ENCODE peak calls at places on chromosomes 5 and 9, in nine cellular contexts. F, A, M, D, T, X, Z, B and G are unnamed samples.

GRCh38 chr5:123597018-123597417 is 85.0 kb downstream of the CSNK1G3 start:
- DNase-seq in F (no peak), A (no peak), M (no peak), D (no peak), T (no peak), X (no peak), Z (no peak), B (no peak), G (no peak)

GRCh38 chr5:77768978-77769377 is 7.2 kb downstream of the TBCA start:
- DNase-seq in F (no peak), A (no peak), M (no peak), D (no peak), T (no peak), X (no peak), Z (no peak), B (no peak), G (no peak)

GRCh38 chr5:39892708-39893107 is 467.9 kb upstream of the DAB2 start:
- DNase-seq in F (no peak), A (no peak), M (no peak), D (no peak), T (no peak), X (no peak), Z (peak; percentile 69), B (no peak), G (no peak)

GRCh38 chr9:16316911-16317817 is 553.3 kb downstream of the BNC2 start:
- DNase-seq in F (no peak), A (no peak), M (no peak), D (no peak), T (no peak), X (no peak), Z (no peak), B (no peak), G (no peak)

GRCh38 chr9:33927694-33928093 is 110.7 kb downstream of the UBE2R2 start:
- DNase-seq in F (no peak), A (no peak), M (no peak), D (no peak), T (no peak), X (no peak), Z (no peak), B (no peak), G (no peak)

GRCh38 chr9:93316726-93317494 is 133.0 kb downstream of the WNK2 start:
- DNase-seq in F (no peak), A (no peak), M (no peak), D (no peak), T (no peak), X (no peak), Z (no peak), B (peak; percentile 7), G (no peak)

GRCh38 chr5:133249593-133249992 is 197.8 kb downstream of the HSPA4 start:
- DNase-seq in F (no peak), A (no peak), M (no peak), D (no peak), T (no peak), X (no peak), Z (no peak), B (no peak), G (no peak)

GRCh38 chr9:115328228-115328627 is 210.3 kb upstream of the TNC start:
- DNase-seq in F (peak; percentile 35), A (no peak), M (no peak), D (no peak), T (peak; percentile 94), X (peak; percentile 2), Z (no peak), B (no peak), G (no peak)

GRCh38 chr9:33813712-33814641 is 3.0 kb upstream of the UBE2R2 start:
- DNase-seq in F (no peak), A (no peak), M (no peak), D (no peak), T (peak; percentile 72), X (peak; percentile 48), Z (peak; percentile 78), B (no peak), G (peak; percentile 62)

GRCh38 chr9:3028535-3028934 is 184.6 kb upstream of the PUM3 start:
- DNase-seq in F (no peak), A (peak; percentile 37), M (peak; percentile 13), D (no peak), T (no peak), X (no peak), Z (peak; percentile 17), B (no peak), G (no peak)

GRCh38 chr5:179270581-179271300 is 74.5 kb downstream of the ADAMTS2 start:
- DNase-seq in F (no peak), A (no peak), M (no peak), D (no peak), T (peak; percentile 79), X (no peak), Z (peak; percentile 30), B (no peak), G (no peak)

GRCh38 chr9:14750871-14751270 is 28.3 kb upstream of the CER1 start:
- DNase-seq in F (no peak), A (no peak), M (no peak), D (no peak), T (no peak), X (no peak), Z (peak; percentile 1), B (no peak), G (no peak)

GRCh38 chr5:139849501-139849900 is 53.9 kb downstream of the PSD2 start:
- DNase-seq in F (no peak), A (no peak), M (no peak), D (no peak), T (no peak), X (no peak), Z (no peak), B (no peak), G (no peak)

GRCh38 chr5:2138896-2139295 is 256.2 kb upstream of the IRX4 start:
- DNase-seq in F (no peak), A (no peak), M (no peak), D (no peak), T (no peak), X (no peak), Z (no peak), B (no peak), G (no peak)

GRCh38 chr9:93586290-93587057 is 10.1 kb downstream of the PHF2 start:
- DNase-seq in F (no peak), A (no peak), M (no peak), D (no peak), T (no peak), X (no peak), Z (no peak), B (no peak), G (no peak)

GRCh38 chr5:170333161-170333909 is 35.8 kb upstream of the LCP2 start:
- DNase-seq in F (no peak), A (no peak), M (peak; percentile 36), D (no peak), T (no peak), X (no peak), Z (no peak), B (peak; percentile 73), G (peak; percentile 85)

GRCh38 chr9:137642892-137643291 is 24.1 kb downstream of the EHMT1 start:
- DNase-seq in F (no peak), A (no peak), M (no peak), D (no peak), T (no peak), X (no peak), Z (no peak), B (no peak), G (no peak)